ENCODE peak calls at places on chromosomes 12 and 14, in five cellular contexts. G is mammary epithelial cell, D is cardiac muscle cell, X is thoracic aorta, H is fibroblast of lung. J is an unnamed sample.

GRCh38 chr12:80186727-80187217 is 87.4 kb downstream of the OTOGL start:
- DNase-seq in G (peak), D (peak), X (peak), H (peak), J (peak)

GRCh38 chr14:91409991-91410401 is 7.6 kb downstream of the CCDC88C start:
- DNase-seq in G (no peak), D (no peak), X (no peak), H (no peak), J (no peak)

GRCh38 chr12:22543246-22544037 is 900 bp downstream of the C2CD5 start:
- DNase-seq in G (peak), D (peak), X (peak), H (peak), J (no peak)

GRCh38 chr12:24605466-24605865 is 343.4 kb downstream of the BCAT1 start:
- DNase-seq in G (no peak), D (no peak), X (no peak), H (no peak), J (no peak)

GRCh38 chr12:19183121-19183838 is 53.7 kb downstream of the PLEKHA5 start:
- DNase-seq in G (no peak), D (peak), X (no peak), H (peak), J (no peak)

GRCh38 chr12:14723763-14724162 is 27.4 kb upstream of the GUCY2C start:
- DNase-seq in G (peak), D (peak), X (peak), H (peak), J (no peak)

GRCh38 chr14:98350213-98350612 is 921.8 kb downstream of the BCL11B start:
- DNase-seq in G (peak), D (no peak), X (no peak), H (no peak), J (peak)

GRCh38 chr12:92574046-92574783 is 128.6 kb upstream of the PLEKHG7 start:
- DNase-seq in G (peak), D (peak), X (no peak), H (no peak), J (no peak)

GRCh38 chr12:26001530-26001929 is 43.0 kb downstream of the RASSF8 start:
- DNase-seq in G (no peak), D (no peak), X (no peak), H (no peak), J (no peak)

GRCh38 chr14:67940894-67941455 is 121.4 kb downstream of the RAD51B start:
- DNase-seq in G (peak), D (peak), X (no peak), H (peak), J (peak)

GRCh38 chr12:131754184-131754583 is 43.3 kb downstream of the SFSWAP start:
- DNase-seq in G (no peak), D (no peak), X (no peak), H (no peak), J (no peak)

GRCh38 chr14:59265808-59266207 is 77.3 kb downstream of the DAAM1 start:
- DNase-seq in G (peak), D (no peak), X (no peak), H (no peak), J (peak)

GRCh38 chr12:58176296-58176869 is 235.0 kb downstream of the ATP23 start:
- DNase-seq in G (peak), D (peak), X (no peak), H (peak), J (no peak)

GRCh38 chr12:1591543-1591942 is 2.8 kb downstream of the FBXL14 start:
- DNase-seq in G (no peak), D (no peak), X (no peak), H (no peak), J (no peak)

GRCh38 chr12:1591029-1591428 is 3.4 kb downstream of the FBXL14 start:
- DNase-seq in G (peak), D (no peak), X (no peak), H (no peak), J (no peak)

GRCh38 chr12:1587927-1588573 is 6.3 kb downstream of the FBXL14 start:
- DNase-seq in G (no peak), D (no peak), X (no peak), H (no peak), J (no peak)

GRCh38 chr12:1588574-1588944 is 5.8 kb downstream of the FBXL14 start:
- DNase-seq in G (no peak), D (no peak), X (no peak), H (no peak), J (no peak)

GRCh38 chr12:1590083-1590979 is 4.0 kb downstream of the FBXL14 start:
- DNase-seq in G (peak), D (peak), X (no peak), H (peak), J (no peak)
- H3K4me3 ChIP-seq in G (peak), D (peak), X (peak), H (peak), J (peak)

GRCh38 chr12:110105961-110106540 is 18.1 kb upstream of the IFT81 start:
- DNase-seq in G (no peak), D (no peak), X (no peak), H (peak), J (no peak)

GRCh38 chr12:110104188-110104969 is 19.8 kb upstream of the IFT81 start:
- DNase-seq in G (no peak), D (no peak), X (no peak), H (peak), J (no peak)

GRCh38 chr12:110100315-110100970 is 23.7 kb upstream of the IFT81 start:
- DNase-seq in G (peak), D (peak), X (peak), H (peak), J (no peak)

GRCh38 chr12:110105159-110105558 is 19.0 kb upstream of the IFT81 start:
- DNase-seq in G (no peak), D (no peak), X (no peak), H (no peak), J (no peak)

DNA sequence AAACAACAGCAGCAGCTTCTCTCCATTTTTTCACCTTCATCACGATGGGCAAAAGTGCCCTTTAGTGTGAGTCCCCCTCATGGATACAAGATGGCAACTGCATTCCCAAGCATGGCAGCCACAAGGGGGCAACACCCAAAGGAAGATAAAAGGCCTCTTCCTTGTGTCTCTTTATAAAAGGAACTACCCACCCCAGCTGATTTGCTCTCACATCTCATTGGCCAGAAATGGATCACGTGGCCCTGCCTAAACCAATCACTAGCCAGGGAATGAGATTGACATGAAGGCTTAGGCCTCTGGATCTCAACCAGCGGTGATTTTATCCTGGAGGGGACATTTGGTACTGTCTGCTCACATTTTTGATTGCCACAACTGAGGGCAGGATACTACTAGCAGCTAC is 21.9 kb upstream of the IFT81 start:
- DNase-seq in G (peak), D (peak), X (no peak), H (peak), J (peak)
- TF ChIP-seq CTCF in G (peak), D (peak), X (peak), H (peak), J (peak)

GRCh38 chr12:46886541-46887041 is 60.8 kb upstream of the SLC38A4 start:
- DNase-seq in G (peak), D (no peak), X (no peak), H (no peak), J (peak)

GRCh38 chr12:46884362-46884761 is 58.6 kb upstream of the SLC38A4 start:
- DNase-seq in G (no peak), D (no peak), X (no peak), H (no peak), J (no peak)

GRCh38 chr12:46888568-46888967 is 62.8 kb upstream of the SLC38A4 start:
- DNase-seq in G (no peak), D (no peak), X (no peak), H (no peak), J (no peak)

GRCh38 chr12:46891306-46891705 is 65.5 kb upstream of the SLC38A4 start:
- DNase-seq in G (no peak), D (no peak), X (no peak), H (no peak), J (no peak)

GRCh38 chr12:46887870-46888269 is 62.1 kb upstream of the SLC38A4 start:
- DNase-seq in G (no peak), D (no peak), X (no peak), H (no peak), J (no peak)
- H3K4me3 ChIP-seq in G (no peak), D (no peak), X (no peak), H (no peak), J (no peak)

GRCh38 chr14:65286443-65286842 is 126.1 kb upstream of the FUT8 start:
- DNase-seq in G (no peak), D (no peak), X (no peak), H (peak), J (no peak)
- TF ChIP-seq CTCF in G (peak), D (peak), X (no peak), H (peak), J (peak)

DNA sequence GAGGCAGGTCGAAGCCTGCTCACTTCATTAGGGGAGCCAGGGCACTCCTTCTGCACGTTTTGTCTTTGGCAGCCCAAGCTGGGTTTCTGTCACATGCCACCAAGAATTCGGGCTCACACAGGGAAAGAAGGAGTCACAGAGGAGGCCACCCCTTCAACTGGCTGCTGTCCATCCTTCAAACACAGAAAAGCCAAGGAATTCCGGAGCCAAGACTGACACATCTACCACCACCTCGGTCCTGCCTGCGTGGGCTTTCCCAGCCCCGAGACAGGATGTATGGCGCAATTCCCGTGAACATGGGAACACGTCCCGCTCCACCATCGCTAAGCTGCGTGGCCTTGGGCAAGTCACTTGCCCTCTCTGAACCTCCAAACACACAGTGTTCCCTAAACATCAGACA is 70.4 kb downstream of the NCOR2 start:
- DNase-seq in G (peak), D (no peak), X (no peak), H (peak), J (no peak)
- H3K4me3 ChIP-seq in G (no peak), D (no peak), X (no peak), H (no peak), J (no peak)

GRCh38 chr12:65642006-65642695 is 182.1 kb upstream of the HMGA2 start:
- DNase-seq in G (peak), D (no peak), X (no peak), H (no peak), J (no peak)
- TF ChIP-seq CTCF in G (no peak), D (no peak), X (no peak), H (no peak), J (no peak)

GRCh38 chr12:128933926-128934325 is 80.6 kb downstream of the GLT1D1 start:
- DNase-seq in G (no peak), D (no peak), X (no peak), H (no peak), J (no peak)
- H3K4me3 ChIP-seq in G (no peak), D (no peak), X (no peak), H (no peak), J (no peak)

GRCh38 chr12:128905003-128905544 is 51.8 kb downstream of the GLT1D1 start:
- DNase-seq in G (no peak), D (no peak), X (no peak), H (no peak), J (no peak)

GRCh38 chr12:128910629-128911028 is 57.4 kb downstream of the GLT1D1 start:
- DNase-seq in G (no peak), D (peak), X (no peak), H (no peak), J (no peak)

GRCh38 chr12:128906485-128907137 is 53.3 kb downstream of the GLT1D1 start:
- DNase-seq in G (no peak), D (no peak), X (no peak), H (no peak), J (no peak)

GRCh38 chr12:128909653-128910052 is 56.4 kb downstream of the GLT1D1 start:
- DNase-seq in G (no peak), D (no peak), X (no peak), H (no peak), J (no peak)

GRCh38 chr12:128908254-128908653 is 55.0 kb downstream of the GLT1D1 start:
- DNase-seq in G (no peak), D (no peak), X (no peak), H (no peak), J (no peak)
- TF ChIP-seq CTCF in G (no peak), D (no peak), X (no peak), H (no peak), J (no peak)